ENCODE peak calls at places on chromosomes 1 and 21, in five cellular contexts. One of them, this sample, is unnamed.

GRCh38 chr1:109788695-109789521 is 25.2 kb upstream of the EPS8L3 start:
- DNase-seq in tibial artery: peak; percentile 17
- DNase-seq in CD8-positive, alpha-beta T cell: no peak
- DNase-seq in A549: peak; percentile 65
- DNase-seq in GM23248: peak; percentile 50
- DNase-seq in this sample: no peak

GRCh38 chr1:16352842-16353535 is 709 bp upstream of the FBXO42 start:
- DNase-seq in tibial artery: peak; percentile 12
- DNase-seq in CD8-positive, alpha-beta T cell: no peak
- DNase-seq in A549: no peak
- DNase-seq in GM23248: no peak
- DNase-seq in this sample: no peak

GRCh38 chr1:173474097-173474779 is 2.9 kb upstream of the PRDX6 start:
- DNase-seq in tibial artery: no peak
- DNase-seq in CD8-positive, alpha-beta T cell: no peak
- DNase-seq in A549: no peak
- DNase-seq in GM23248: peak; percentile 55
- DNase-seq in this sample: no peak

GRCh38 chr1:66370462-66370907 is 163.5 kb upstream of the SGIP1 start:
- DNase-seq in tibial artery: no peak
- DNase-seq in CD8-positive, alpha-beta T cell: no peak
- DNase-seq in A549: no peak
- DNase-seq in GM23248: no peak
- DNase-seq in this sample: no peak

GRCh38 chr1:45097944-45098343 is 85.9 kb downstream of the UROD start:
- DNase-seq in tibial artery: no peak
- DNase-seq in CD8-positive, alpha-beta T cell: no peak
- DNase-seq in A549: peak; percentile 28
- DNase-seq in GM23248: peak; percentile 12
- DNase-seq in this sample: no peak

GRCh38 chr21:23127973-23128372 is 2129.8 kb downstream of the NCAM2 start:
- DNase-seq in tibial artery: no peak
- DNase-seq in CD8-positive, alpha-beta T cell: no peak
- DNase-seq in A549: no peak
- DNase-seq in GM23248: no peak
- DNase-seq in this sample: no peak

GRCh38 chr1:204079608-204079999 is 6.7 kb downstream of the SOX13 start:
- DNase-seq in tibial artery: no peak
- DNase-seq in CD8-positive, alpha-beta T cell: no peak
- DNase-seq in A549: peak; percentile 16
- DNase-seq in GM23248: no peak
- DNase-seq in this sample: no peak

GRCh38 chr1:225532240-225532944 is 104.6 kb upstream of the LBR start:
- DNase-seq in tibial artery: no peak
- DNase-seq in CD8-positive, alpha-beta T cell: no peak
- DNase-seq in A549: no peak
- DNase-seq in GM23248: no peak
- DNase-seq in this sample: no peak

GRCh38 chr1:156750191-156750931 is 1.1 kb downstream of the HDGF start:
- DNase-seq in tibial artery: no peak
- DNase-seq in CD8-positive, alpha-beta T cell: no peak
- DNase-seq in A549: peak; percentile 22
- DNase-seq in GM23248: peak; percentile 78
- DNase-seq in this sample: no peak

GRCh38 chr1:41006942-41007865 is 14.3 kb downstream of the SLFNL1 start:
- DNase-seq in tibial artery: no peak
- DNase-seq in CD8-positive, alpha-beta T cell: no peak
- DNase-seq in A549: no peak
- DNase-seq in GM23248: peak; percentile 66
- DNase-seq in this sample: no peak

GRCh38 chr21:28737671-28738279 is 254.9 kb downstream of the LTN1 start:
- DNase-seq in tibial artery: no peak
- DNase-seq in CD8-positive, alpha-beta T cell: no peak
- DNase-seq in A549: no peak
- DNase-seq in GM23248: peak; percentile 20
- DNase-seq in this sample: no peak

GRCh38 chr1:245599413-245600174 is 444.8 kb downstream of the KIF26B start:
- DNase-seq in tibial artery: no peak
- DNase-seq in CD8-positive, alpha-beta T cell: no peak
- DNase-seq in A549: no peak
- DNase-seq in GM23248: peak; percentile 96
- DNase-seq in this sample: no peak

GRCh38 chr1:8660455-8660854 is 157.0 kb downstream of the RERE start:
- DNase-seq in tibial artery: peak; percentile 59
- DNase-seq in CD8-positive, alpha-beta T cell: no peak
- DNase-seq in A549: no peak
- DNase-seq in GM23248: peak; percentile 96
- DNase-seq in this sample: no peak

GRCh38 chr21:19034041-19034440 is 630.5 kb upstream of the TMPRSS15 start:
- DNase-seq in tibial artery: no peak
- DNase-seq in CD8-positive, alpha-beta T cell: no peak
- DNase-seq in A549: no peak
- DNase-seq in GM23248: no peak
- DNase-seq in this sample: no peak

GRCh38 chr1:217482356-217483102 is 148.4 kb downstream of the GPATCH2 start:
- DNase-seq in tibial artery: no peak
- DNase-seq in CD8-positive, alpha-beta T cell: no peak
- DNase-seq in A549: peak; percentile 31
- DNase-seq in GM23248: peak; percentile 91
- DNase-seq in this sample: peak; percentile 32

GRCh38 chr1:19683351-19683750 is 18.7 kb downstream of the HTR6 start:
- DNase-seq in tibial artery: no peak
- DNase-seq in CD8-positive, alpha-beta T cell: no peak
- DNase-seq in A549: no peak
- DNase-seq in GM23248: peak; percentile 62
- DNase-seq in this sample: no peak

GRCh38 chr1:233540788-233541187 is 73.1 kb upstream of the KCNK1 start:
- DNase-seq in tibial artery: no peak
- DNase-seq in CD8-positive, alpha-beta T cell: no peak
- DNase-seq in A549: no peak
- DNase-seq in GM23248: no peak
- DNase-seq in this sample: no peak

GRCh38 chr1:197659175-197659574 is 116.1 kb downstream of the DENND1B start:
- DNase-seq in tibial artery: no peak
- DNase-seq in CD8-positive, alpha-beta T cell: no peak
- DNase-seq in A549: no peak
- DNase-seq in GM23248: no peak
- DNase-seq in this sample: no peak

GRCh38 chr1:60972841-60973364 is 109.5 kb upstream of the NFIA start:
- DNase-seq in tibial artery: no peak
- DNase-seq in CD8-positive, alpha-beta T cell: no peak
- DNase-seq in A549: peak; percentile 13
- DNase-seq in GM23248: peak; percentile 90
- DNase-seq in this sample: no peak

GRCh38 chr21:43775190-43775589 is 918 bp downstream of the CSTB start:
- DNase-seq in tibial artery: no peak
- DNase-seq in CD8-positive, alpha-beta T cell: no peak
- DNase-seq in A549: no peak
- DNase-seq in GM23248: no peak
- DNase-seq in this sample: no peak

GRCh38 chr1:97008226-97008625 is 286.6 kb downstream of the PTBP2 start:
- DNase-seq in tibial artery: no peak
- DNase-seq in CD8-positive, alpha-beta T cell: no peak
- DNase-seq in A549: no peak
- DNase-seq in GM23248: peak; percentile 15
- DNase-seq in this sample: no peak

GRCh38 chr1:29033829-29034466 is 89.8 kb downstream of the TMEM200B start:
- DNase-seq in tibial artery: no peak
- DNase-seq in CD8-positive, alpha-beta T cell: no peak
- DNase-seq in A549: peak; percentile 46
- DNase-seq in GM23248: peak; percentile 67
- DNase-seq in this sample: peak; percentile 52

GRCh38 chr1:115136106-115136505 is 46.8 kb upstream of the TSPAN2 start:
- DNase-seq in tibial artery: no peak
- DNase-seq in CD8-positive, alpha-beta T cell: no peak
- DNase-seq in A549: peak; percentile 11
- DNase-seq in GM23248: peak; percentile 44
- DNase-seq in this sample: no peak

GRCh38 chr1:17232759-17233661 is 15.9 kb upstream of the PADI3 start:
- DNase-seq in tibial artery: no peak
- DNase-seq in CD8-positive, alpha-beta T cell: no peak
- DNase-seq in A549: peak; percentile 91
- DNase-seq in GM23248: peak; percentile 89
- DNase-seq in this sample: no peak

GRCh38 chr21:42632771-42633690 is 20.4 kb upstream of the PDE9A start:
- DNase-seq in tibial artery: no peak
- DNase-seq in CD8-positive, alpha-beta T cell: no peak
- DNase-seq in A549: no peak
- DNase-seq in GM23248: no peak
- DNase-seq in this sample: no peak

GRCh38 chr1:172452536-172453159 is 8.8 kb upstream of the PIGC start:
- DNase-seq in tibial artery: no peak
- DNase-seq in CD8-positive, alpha-beta T cell: no peak
- DNase-seq in A549: no peak
- DNase-seq in GM23248: no peak
- DNase-seq in this sample: no peak

GRCh38 chr1:32703479-32704291 is 1.1 kb upstream of the SYNC start:
- DNase-seq in tibial artery: peak; percentile 42
- DNase-seq in CD8-positive, alpha-beta T cell: no peak
- DNase-seq in A549: peak; percentile 70
- DNase-seq in GM23248: peak; percentile 94
- DNase-seq in this sample: no peak
- H3K4me3 ChIP-seq in tibial artery: peak overlapping the region; percentile 73
- H3K4me3 ChIP-seq in CD8-positive, alpha-beta T cell: no peak overlapping the region
- H3K4me3 ChIP-seq in A549: peak overlapping the region; percentile 64
- H3K4me3 ChIP-seq in GM23248: peak overlapping the region; percentile 77
- H3K4me3 ChIP-seq in this sample: no peak overlapping the region

DNA sequence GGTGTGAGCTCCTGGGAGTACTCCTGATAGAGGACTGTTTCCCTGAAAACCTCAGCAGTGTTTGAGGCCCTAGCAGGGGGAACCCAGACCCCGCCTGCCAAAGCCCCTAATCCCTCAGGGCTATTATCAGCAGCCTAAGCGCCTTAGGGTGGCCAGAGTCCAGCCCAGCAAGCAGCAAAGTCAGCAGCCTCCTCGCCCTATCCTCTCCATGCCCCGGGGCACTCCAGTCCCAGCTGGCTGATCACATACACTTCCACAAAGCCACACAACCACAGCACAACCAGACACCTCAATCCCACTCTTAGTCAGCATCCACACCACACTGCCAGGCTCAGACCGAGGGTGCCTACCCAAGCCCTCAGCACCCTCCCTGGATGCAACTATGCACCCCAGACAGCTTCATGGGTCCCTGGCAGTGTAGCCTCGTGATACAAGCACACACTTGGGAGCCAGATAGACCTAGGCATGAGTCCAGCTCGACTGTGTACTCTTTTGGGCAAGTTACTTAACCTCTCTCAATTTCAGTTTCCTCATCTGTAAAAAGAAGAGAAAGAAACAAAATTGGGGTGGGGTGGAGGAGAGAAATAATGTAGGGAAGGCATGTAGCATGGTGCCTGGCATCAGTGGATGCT is 7.1 kb downstream of the IGSF9 start:
- DNase-seq in tibial artery: no peak
- DNase-seq in CD8-positive, alpha-beta T cell: no peak
- DNase-seq in A549: no peak
- DNase-seq in GM23248: no peak
- DNase-seq in this sample: no peak
- H3K4me3 ChIP-seq in tibial artery: no peak overlapping the region
- H3K4me3 ChIP-seq in CD8-positive, alpha-beta T cell: no peak overlapping the region
- H3K4me3 ChIP-seq in A549: no peak overlapping the region
- H3K4me3 ChIP-seq in GM23248: no peak overlapping the region
- H3K4me3 ChIP-seq in this sample: no peak overlapping the region

DNA sequence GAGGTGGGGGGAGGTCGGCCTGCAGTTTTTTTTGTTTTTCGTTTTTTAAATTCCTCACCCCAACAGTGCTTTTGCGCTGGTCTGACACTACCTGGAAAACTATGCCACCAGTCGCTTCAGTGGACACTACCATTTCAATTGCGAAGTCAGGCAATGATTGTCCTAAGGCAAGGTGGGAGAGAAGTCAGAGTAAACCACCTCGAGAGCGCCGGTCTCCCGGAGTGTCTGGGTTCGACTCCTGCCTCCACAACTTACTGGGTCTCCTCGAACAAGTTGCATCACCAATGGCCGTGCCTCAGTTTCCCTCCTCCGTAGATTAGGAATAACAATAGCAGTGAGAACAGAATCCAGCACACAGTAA is 593 bp upstream of the SLC44A3 start:
- DNase-seq in tibial artery: no peak
- DNase-seq in CD8-positive, alpha-beta T cell: no peak
- DNase-seq in A549: no peak
- DNase-seq in GM23248: no peak
- DNase-seq in this sample: no peak
- H3K4me3 ChIP-seq in tibial artery: peak overlapping the region; percentile 76
- H3K4me3 ChIP-seq in CD8-positive, alpha-beta T cell: no peak overlapping the region
- H3K4me3 ChIP-seq in A549: peak overlapping the region; percentile 76
- H3K4me3 ChIP-seq in GM23248: peak overlapping the region; percentile 78
- H3K4me3 ChIP-seq in this sample: no peak overlapping the region

GRCh38 chr1:207851696-207852095 is 59.2 kb downstream of the CD34 start:
- DNase-seq in tibial artery: no peak
- DNase-seq in CD8-positive, alpha-beta T cell: no peak
- DNase-seq in A549: no peak
- DNase-seq in GM23248: no peak
- DNase-seq in this sample: no peak

GRCh38 chr1:207852576-207853371 is 58.2 kb downstream of the CD34 start:
- DNase-seq in tibial artery: no peak
- DNase-seq in CD8-positive, alpha-beta T cell: peak; percentile 50
- DNase-seq in A549: no peak
- DNase-seq in GM23248: no peak
- DNase-seq in this sample: no peak

GRCh38 chr1:207850621-207851407 is 60.1 kb downstream of the CD34 start:
- DNase-seq in tibial artery: peak; percentile 19
- DNase-seq in CD8-positive, alpha-beta T cell: peak; percentile 44
- DNase-seq in A549: no peak
- DNase-seq in GM23248: no peak
- DNase-seq in this sample: no peak

GRCh38 chr1:207854001-207854400 is 56.9 kb downstream of the CD34 start:
- DNase-seq in tibial artery: no peak
- DNase-seq in CD8-positive, alpha-beta T cell: peak; percentile 42
- DNase-seq in A549: no peak
- DNase-seq in GM23248: no peak
- DNase-seq in this sample: no peak

DNA sequence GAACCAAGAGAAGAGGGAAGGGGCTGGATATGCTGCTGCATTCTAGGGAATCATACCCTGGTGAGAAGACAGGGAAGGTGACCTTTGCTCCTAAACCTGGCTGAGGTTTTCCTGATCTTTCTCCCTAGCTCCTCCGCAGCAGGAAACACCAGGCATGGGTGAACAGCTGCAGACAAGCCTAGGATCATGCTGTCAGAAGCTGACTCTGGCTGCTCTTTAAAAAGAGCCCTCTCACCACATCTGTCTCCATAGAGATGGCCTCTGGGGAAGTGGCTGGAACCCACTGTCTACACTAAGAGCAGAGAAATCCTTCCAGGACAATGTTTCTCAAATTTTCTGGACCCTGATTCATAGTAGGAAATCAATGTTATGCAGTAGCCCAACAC is 57.6 kb downstream of the CD34 start:
- DNase-seq in tibial artery: peak; percentile 47
- DNase-seq in CD8-positive, alpha-beta T cell: no peak
- DNase-seq in A549: no peak
- DNase-seq in GM23248: no peak
- DNase-seq in this sample: no peak
- H3K4me3 ChIP-seq in tibial artery: no peak overlapping the region
- H3K4me3 ChIP-seq in CD8-positive, alpha-beta T cell: no peak overlapping the region
- H3K4me3 ChIP-seq in A549: no peak overlapping the region
- H3K4me3 ChIP-seq in GM23248: no peak overlapping the region
- H3K4me3 ChIP-seq in this sample: no peak overlapping the region